ENCODE peak calls at places on chromosomes 6 and 20, in nine cellular contexts. I is PC-3, T is astrocyte, L is mesenchymal stem cell, U is AG04450, K is endothelial cell of umbilical vein, C is tibial artery, X is tibial nerve, H is mammary epithelial cell. A is an unnamed sample. For H3K27me3, the result is how much of the 10 kb centered on the place peaks cover.

GRCh38 chr6:113414511-113414910 is 442.6 kb upstream of the MARCKS start:
- DNase-seq in C (peak), I (peak), K (peak), L (peak), T (peak), H (peak), X (peak), U (peak), A (no peak)

GRCh38 chr20:9400371-9401025 is 113.9 kb upstream of the LAMP5 start:
- DNase-seq in T (peak), K (peak), U (no peak), I (no peak), L (no peak), C (no peak), H (no peak), X (no peak), A (no peak)

GRCh38 chr20:58571942-58572666 is 56.9 kb upstream of the APCDD1L start:
- DNase-seq in C (no peak), H (no peak), U (peak), L (peak), I (peak), X (no peak), T (peak), K (peak), A (no peak)

GRCh38 chr20:11799131-11799800 is 118.4 kb upstream of the BTBD3 start:
- DNase-seq in H (no peak), K (no peak), L (no peak), I (peak), C (no peak), X (no peak), T (no peak), U (no peak), A (no peak)

GRCh38 chr20:57476073-57476526 is 48.8 kb downstream of the CTCFL start:
- DNase-seq in H (no peak), L (no peak), C (peak), X (no peak), I (no peak), K (peak), U (no peak), T (no peak), A (no peak)

GRCh38 chr6:27630727-27631613 is 158.1 kb upstream of the ZNF184 start:
- DNase-seq in C (no peak), H (peak), K (peak), L (peak), I (peak), X (no peak), U (no peak), T (peak), A (no peak)

GRCh38 chr6:90293319-90293937 is 3.2 kb downstream of the BACH2 start:
- DNase-seq in H (no peak), T (peak), K (no peak), X (no peak), I (no peak), U (no peak), C (no peak), L (no peak), A (no peak)

GRCh38 chr6:168527451-168528210 is 86.6 kb downstream of the SMOC2 start:
- DNase-seq in T (peak), L (no peak), X (no peak), U (no peak), H (no peak), C (no peak), K (peak), I (peak), A (no peak)

GRCh38 chr6:170516783-170517616 is 36.1 kb downstream of the PSMB1 start:
- DNase-seq in I (peak), C (peak), K (peak), L (peak), T (peak), X (peak), H (peak), U (peak), A (no peak)

GRCh38 chr6:100267002-100267401 is 197.7 kb downstream of the SIM1 start:
- DNase-seq in U (no peak), X (no peak), I (no peak), H (no peak), T (peak), C (no peak), L (no peak), K (no peak), A (no peak)

GRCh38 chr20:16001286-16001685 is 572.0 kb downstream of the KIF16B start:
- DNase-seq in H (no peak), C (no peak), X (no peak), K (no peak), I (peak), T (no peak), L (no peak), U (no peak), A (no peak)

GRCh38 chr20:5657190-5657872 is 92.9 kb upstream of the SHLD1 start:
- DNase-seq in U (peak), H (peak), X (peak), C (peak), T (peak), L (peak), I (peak), K (peak), A (peak)

GRCh38 chr6:66717786-66718185 is 1010.8 kb upstream of the EYS start:
- DNase-seq in C (no peak), H (no peak), L (no peak), X (no peak), T (no peak), U (no peak), K (no peak), I (no peak), A (no peak)

GRCh38 chr6:3031857-3032256 is 32.2 kb downstream of the NQO2 start:
- DNase-seq in U (no peak), K (no peak), X (no peak), L (no peak), H (no peak), I (no peak), T (no peak), C (no peak), A (no peak)

GRCh38 chr6:19231878-19232519 is 605.2 kb upstream of the ID4 start:
- DNase-seq in C (no peak), U (no peak), H (no peak), T (no peak), I (no peak), X (no peak), K (no peak), L (no peak), A (no peak)

GRCh38 chr6:137165375-137166246 is 7.8 kb downstream of the IL22RA2 start:
- DNase-seq in C (no peak), T (no peak), I (peak), U (no peak), H (peak), L (no peak), X (no peak), K (no peak), A (no peak)

GRCh38 chr6:108640104-108640503 is 79.4 kb downstream of the FOXO3 start:
- DNase-seq in L (no peak), U (no peak), C (no peak), I (no peak), K (no peak), H (no peak), T (no peak), X (no peak), A (no peak)

GRCh38 chr6:1310628-1311399 is 1.1 kb upstream of the FOXQ1 start:
- DNase-seq in T (no peak), I (peak), X (no peak), H (peak), U (no peak), L (no peak), C (no peak), K (no peak), A (no peak)

GRCh38 chr6:160596433-160596832 is 67.6 kb downstream of the LPA start:
- DNase-seq in C (no peak), T (no peak), L (no peak), U (no peak), H (no peak), K (no peak), I (no peak), X (no peak), A (no peak)

GRCh38 chr6:134420638-134421181 is 102.8 kb upstream of the SGK1 start:
- DNase-seq in I (peak), K (peak), H (peak), T (peak), L (peak), X (no peak), C (no peak), U (no peak), A (no peak)

GRCh38 chr6:14280766-14281293 is 163.3 kb downstream of the CD83 start:
- DNase-seq in I (no peak), T (no peak), X (no peak), U (no peak), H (no peak), C (no peak), L (no peak), K (no peak), A (no peak)

GRCh38 chr6:160069050-160069454 is 52.6 kb upstream of the SLC22A1 start:
- DNase-seq in U (no peak), C (no peak), H (no peak), K (no peak), X (no peak), L (no peak), T (no peak), I (no peak), A (no peak)

GRCh38 chr6:128487055-128487454 is 33.3 kb downstream of the PTPRK start:
- DNase-seq in H (no peak), I (peak), X (no peak), K (peak), T (no peak), L (no peak), U (no peak), C (no peak), A (no peak)

GRCh38 chr6:37103169-37104039 is 66.5 kb upstream of the PIM1 start:
- DNase-seq in L (peak), H (peak), X (peak), K (peak), T (no peak), U (no peak), I (peak), C (peak), A (no peak)

DNA sequence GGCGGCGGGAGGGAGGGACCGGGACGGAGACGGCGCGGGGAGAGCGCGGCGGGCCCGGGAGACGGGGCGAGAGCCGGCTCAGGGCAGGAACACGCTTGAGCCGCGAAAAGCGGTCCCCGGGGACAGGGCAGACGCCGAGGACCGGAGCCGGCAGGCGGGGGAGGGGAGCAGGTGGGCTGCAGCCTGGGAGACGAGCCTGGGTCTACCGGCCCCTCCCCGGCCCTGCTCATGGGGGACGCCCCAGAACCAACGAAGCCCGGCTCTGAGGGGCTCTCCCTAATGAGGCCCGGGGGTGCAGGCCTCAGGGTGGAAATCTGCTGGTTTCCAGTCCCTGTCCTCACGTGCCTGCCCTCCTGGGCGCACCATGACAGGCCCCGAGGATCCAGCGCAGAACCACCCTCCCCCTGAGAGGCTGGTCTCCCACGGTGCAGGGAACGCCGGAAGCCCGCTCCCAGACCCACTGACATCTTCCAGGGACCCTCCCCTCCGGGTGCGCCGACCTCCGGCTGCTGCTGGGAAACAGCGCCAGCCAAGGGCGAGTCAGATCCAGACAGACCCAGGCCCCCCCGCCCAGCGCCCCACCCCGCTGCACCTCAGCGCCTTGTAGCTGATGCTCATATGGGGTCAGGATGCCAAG is 568 bp upstream of the EEF1A2 start:
- DNase-seq in K (no peak), L (no peak), U (no peak), T (no peak), X (no peak), C (no peak), H (no peak), I (no peak), A (no peak)
- H3K4me3 ChIP-seq in K (peak), L (no peak), U (peak), T (no peak), X (peak), C (peak), H (no peak), I (peak), A (no peak)

GRCh38 chr20:53001502-53002301 is 29.5 kb downstream of the TSHZ2 start:
- DNase-seq in X (no peak), C (no peak), I (no peak), H (peak), K (no peak), L (peak), U (no peak), T (peak), A (no peak)
- H3K27ac ChIP-seq in X (no peak), C (no peak), I (no peak), H (peak), K (no peak), L (no peak), U (no peak), T (no peak), A (no peak)

GRCh38 chr6:105993341-105993740 is 92.8 kb upstream of the PRDM1 start:
- DNase-seq in K (peak), C (no peak), H (no peak), L (peak), U (no peak), I (no peak), T (no peak), X (no peak), A (no peak)

GRCh38 chr6:105993769-105994521 is 92.2 kb upstream of the PRDM1 start:
- DNase-seq in C (peak), T (no peak), X (no peak), I (no peak), U (no peak), H (no peak), L (peak), K (peak), A (peak)

GRCh38 chr6:105992315-105992961 is 93.7 kb upstream of the PRDM1 start:
- DNase-seq in H (peak), X (peak), I (peak), C (peak), U (no peak), L (peak), K (peak), T (peak), A (peak)

GRCh38 chr6:105990151-105990550 is 96.0 kb upstream of the PRDM1 start:
- DNase-seq in X (no peak), I (peak), U (no peak), K (no peak), H (peak), C (no peak), L (no peak), T (no peak), A (no peak)

DNA sequence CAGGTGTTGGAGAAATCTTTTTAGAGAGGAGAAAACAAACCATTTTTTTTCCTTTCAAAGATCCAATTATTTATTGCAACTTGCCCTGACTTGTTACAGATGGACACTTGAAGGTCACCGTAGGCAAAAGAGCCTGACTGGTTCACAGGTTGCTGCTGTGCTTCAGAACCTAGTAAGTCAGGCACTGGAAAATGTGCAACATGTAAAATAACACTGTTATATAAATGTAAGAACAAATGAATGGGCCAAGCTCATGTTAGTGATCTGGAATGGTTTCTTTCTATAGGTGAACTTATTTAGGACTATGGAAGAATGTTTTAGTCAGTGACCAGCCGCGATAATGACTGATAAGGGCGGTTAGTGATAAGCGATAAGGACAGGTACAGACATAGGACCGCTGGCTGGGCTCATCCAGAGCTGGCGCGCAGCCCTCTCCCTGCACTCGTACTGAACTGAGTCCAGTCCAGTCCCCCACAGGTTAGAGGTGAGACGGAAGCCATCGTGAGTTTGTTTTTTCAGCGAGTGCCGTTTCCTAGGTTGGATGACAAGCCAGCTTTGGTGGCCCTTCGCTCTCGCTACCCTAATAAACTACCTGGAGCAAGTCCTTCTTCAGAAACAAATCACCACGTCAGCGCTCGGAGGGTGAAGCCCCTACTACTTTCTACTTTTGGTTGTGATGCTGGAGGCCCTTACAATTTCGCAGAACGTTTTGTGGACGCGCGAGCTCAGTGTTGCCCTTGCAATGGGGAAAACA is 94.4 kb upstream of the PRDM1 start:
- DNase-seq in I (peak), K (peak), C (no peak), U (no peak), L (no peak), X (no peak), T (no peak), H (peak), A (no peak)
- H3K27me3 ChIP-seq in I (under half), K (half or more), C (under half), U (under half), L (under half), X (under half), T (under half), H (under half), A (under half)

DNA sequence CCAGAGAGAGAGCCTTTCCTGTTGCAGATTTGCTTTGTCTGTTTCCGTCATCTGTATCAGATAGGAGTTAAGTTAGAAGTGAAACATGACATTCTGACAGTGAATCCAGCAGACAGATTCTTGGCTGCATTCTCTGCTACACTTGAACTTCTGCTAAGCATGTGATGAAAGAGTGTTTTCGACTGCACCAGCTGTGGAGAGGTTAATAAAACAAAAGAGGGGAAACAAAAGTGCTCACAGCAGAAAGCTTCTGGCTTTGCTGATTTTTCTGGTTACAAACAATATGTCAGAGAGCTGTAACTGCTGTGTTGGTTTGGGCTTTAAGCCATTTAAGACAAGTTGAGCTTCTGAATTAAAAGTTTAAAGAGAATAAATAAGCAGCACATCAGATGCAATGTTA is 104.7 kb downstream of the RPS12 start:
- DNase-seq in T (peak), I (no peak), H (no peak), L (peak), C (no peak), K (peak), X (no peak), U (peak), A (no peak)
- H3K4me3 ChIP-seq in T (peak), I (no peak), H (no peak), L (no peak), C (no peak), K (no peak), X (no peak), U (peak), A (no peak)